ENCODE peak calls at places on chromosome 12, in nine cellular contexts. O is A549; K is tibial nerve; U is dorsolateral prefrontal cortex; J is effector memory CD4-positive, alpha-beta T cell; P is ascending aorta; W is body of pancreas; S is substantia nigra; G is psoas muscle. L is an unnamed sample.
A peak's percentile ranks its signal among the peaks of the same experiment; 100 is the strongest.

GRCh38 chr12:111546758-111547383 is 52.2 kb downstream of the ATXN2 start:
- DNase-seq in O (no peak), K (no peak), U (no peak), J (no peak), P (no peak), W (no peak), S (no peak), G (no peak), L (no peak)

GRCh38 chr12:85865905-85866304 is 8.2 kb upstream of the NTS start:
- DNase-seq in O (no peak), K (no peak), U (no peak), J (no peak), P (no peak), W (no peak), S (no peak), G (no peak), L (no peak)

GRCh38 chr12:57619434-57620244 is 8.4 kb downstream of the ARHGEF25 start:
- DNase-seq in O (no peak), K (no peak), U (no peak), J (no peak), P (no peak), W (no peak), S (no peak), G (no peak), L (no peak)

GRCh38 chr12:1457901-1458300 is 136.5 kb downstream of the FBXL14 start:
- DNase-seq in O (no peak), K (no peak), U (no peak), J (no peak), P (peak; percentile 90), W (no peak), S (no peak), G (peak; percentile 34), L (no peak)

GRCh38 chr12:1217191-1217949 is 226.3 kb downstream of the ERC1 start:
- DNase-seq in O (peak; percentile 31), K (no peak), U (no peak), J (no peak), P (no peak), W (no peak), S (no peak), G (no peak), L (peak; percentile 64)

GRCh38 chr12:104360988-104361707 is 57.6 kb downstream of the EID3 start:
- DNase-seq in O (peak; percentile 60), K (no peak), U (no peak), J (no peak), P (no peak), W (peak; percentile 13), S (no peak), G (no peak), L (no peak)

GRCh38 chr12:57089259-57090245 is 638 bp downstream of the NAB2 start:
- DNase-seq in O (no peak), K (peak; percentile 62), U (no peak), J (peak; percentile 32), P (peak; percentile 85), W (peak; percentile 73), S (no peak), G (peak; percentile 77), L (no peak)

GRCh38 chr12:4307593-4308333 is 13.2 kb upstream of the TIGAR start:
- DNase-seq in O (peak; percentile 87), K (peak; percentile 43), U (peak; percentile 63), J (no peak), P (peak; percentile 78), W (peak; percentile 83), S (no peak), G (peak; percentile 56), L (peak; percentile 95)

GRCh38 chr12:53048780-53049401 is 974 bp upstream of the TNS2 start:
- DNase-seq in O (peak; percentile 49), K (no peak), U (no peak), J (no peak), P (peak; percentile 85), W (peak; percentile 70), S (no peak), G (peak; percentile 81), L (no peak)

GRCh38 chr12:89559753-89560152 is 33.9 kb upstream of the POC1B start:
- DNase-seq in O (no peak), K (no peak), U (no peak), J (no peak), P (no peak), W (no peak), S (no peak), G (no peak), L (no peak)

DNA sequence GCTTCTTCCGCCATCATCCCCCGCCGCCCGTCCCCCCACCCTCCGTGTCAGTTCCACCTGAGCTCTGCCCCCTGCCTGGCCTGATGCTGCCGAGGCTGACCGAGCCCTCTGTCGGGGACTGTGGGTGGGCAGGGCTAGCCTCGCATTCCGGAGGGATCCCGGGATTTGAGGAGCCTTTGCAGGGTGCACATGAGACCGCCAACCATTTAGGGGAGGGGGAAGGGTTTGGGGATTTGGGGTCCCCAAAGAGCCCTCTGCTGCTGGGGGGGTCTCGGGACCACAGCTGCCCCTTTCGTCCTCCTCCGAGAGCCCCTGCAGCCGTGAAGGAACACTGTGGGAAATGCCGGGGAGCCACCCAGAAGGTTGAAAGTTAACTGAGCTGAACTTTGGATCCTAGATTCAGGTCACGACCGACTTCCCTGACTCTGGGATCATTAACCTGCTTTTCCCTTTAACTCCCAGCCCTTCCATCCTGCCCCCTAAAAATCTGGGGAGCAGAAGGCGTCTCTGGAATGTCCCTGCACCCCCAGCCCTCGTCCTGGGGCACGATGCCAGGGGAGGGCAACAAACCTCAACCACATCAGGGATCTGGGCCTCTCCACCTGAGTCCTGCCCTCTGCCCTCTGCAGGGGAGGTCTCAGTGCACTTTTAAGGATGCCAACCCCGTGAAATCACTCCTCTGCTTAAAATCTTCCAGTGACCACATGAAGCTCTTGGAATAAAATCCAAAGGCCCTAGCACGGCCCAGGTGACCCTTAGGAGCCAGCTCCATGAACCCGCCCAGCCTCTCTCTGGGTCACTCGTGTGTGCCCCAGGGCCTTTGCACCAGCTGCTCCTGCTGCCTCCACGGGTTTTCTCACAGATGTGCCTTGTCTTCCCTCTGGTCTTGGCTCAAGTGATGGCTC is 94.9 kb downstream of the RFLNA start:
- DNase-seq in O (peak; percentile 62), K (no peak), U (no peak), J (no peak), P (no peak), W (no peak), S (no peak), G (no peak), L (no peak)
- H3K27ac ChIP-seq in O (peak overlapping the region; percentile 100), K (peak overlapping the region; percentile 91), U (peak overlapping the region; percentile 91), J (no peak overlapping the region), P (peak overlapping the region; percentile 94), W (peak overlapping the region; percentile 90), S (peak overlapping the region; percentile 89), G (peak overlapping the region; percentile 96), L (peak overlapping the region; percentile 88)

GRCh38 chr12:118375348-118375747 is 1.0 kb upstream of the SUDS3 start:
- DNase-seq in O (no peak), K (no peak), U (no peak), J (no peak), P (no peak), W (no peak), S (no peak), G (no peak), L (no peak)

GRCh38 chr12:118374909-118375308 is 1.4 kb upstream of the SUDS3 start:
- DNase-seq in O (no peak), K (no peak), U (no peak), J (no peak), P (no peak), W (no peak), S (no peak), G (no peak), L (no peak)

GRCh38 chr12:118377005-118377890 is 893 bp downstream of the SUDS3 start:
- DNase-seq in O (no peak), K (no peak), U (no peak), J (no peak), P (no peak), W (no peak), S (no peak), G (no peak), L (no peak)

GRCh38 chr12:118376089-118377004 is at the start of gene SUDS3:
- DNase-seq in O (peak; percentile 84), K (peak; percentile 94), U (peak; percentile 95), J (peak; percentile 88), P (peak; percentile 96), W (peak; percentile 92), S (peak; percentile 76), G (peak; percentile 92), L (peak; percentile 8)

DNA sequence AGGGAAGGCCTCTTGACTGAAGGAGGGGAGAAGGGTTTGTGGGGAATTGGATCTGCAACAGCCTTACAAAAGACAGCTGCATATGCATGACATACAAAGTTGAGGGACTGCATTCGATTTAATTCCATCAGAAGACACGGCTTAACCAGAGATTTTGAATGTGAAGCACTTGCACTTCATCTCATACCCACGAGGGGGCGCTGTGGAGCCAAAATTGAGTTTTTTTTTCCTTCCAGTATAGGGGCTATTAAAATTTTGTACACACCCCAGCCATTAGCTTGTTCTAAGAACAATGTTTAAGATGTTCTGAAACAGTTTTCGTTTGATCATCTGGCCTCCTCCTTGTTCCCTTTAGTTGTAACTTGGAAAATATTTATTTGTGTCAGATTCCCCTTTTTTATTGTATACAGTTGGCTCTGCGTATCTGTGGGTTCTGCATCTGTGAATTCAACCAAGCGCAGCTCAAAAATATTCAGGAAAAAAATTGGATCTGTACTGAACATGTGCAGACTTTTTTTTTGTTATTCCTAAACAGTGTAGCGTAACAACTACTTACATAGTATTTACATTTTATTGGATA is 1.6 kb downstream of the SUDS3 start:
- DNase-seq in O (peak; percentile 58), K (peak; percentile 42), U (peak; percentile 65), J (peak; percentile 64), P (peak; percentile 80), W (peak; percentile 51), S (peak; percentile 8), G (peak; percentile 56), L (no peak)
- H3K27ac ChIP-seq in O (peak overlapping the region; percentile 96), K (peak overlapping the region; percentile 97), U (peak overlapping the region; percentile 99), J (peak overlapping the region; percentile 94), P (no peak overlapping the region), W (no peak overlapping the region), S (peak overlapping the region; percentile 24), G (peak overlapping the region; percentile 96), L (peak overlapping the region; percentile 77)

DNA sequence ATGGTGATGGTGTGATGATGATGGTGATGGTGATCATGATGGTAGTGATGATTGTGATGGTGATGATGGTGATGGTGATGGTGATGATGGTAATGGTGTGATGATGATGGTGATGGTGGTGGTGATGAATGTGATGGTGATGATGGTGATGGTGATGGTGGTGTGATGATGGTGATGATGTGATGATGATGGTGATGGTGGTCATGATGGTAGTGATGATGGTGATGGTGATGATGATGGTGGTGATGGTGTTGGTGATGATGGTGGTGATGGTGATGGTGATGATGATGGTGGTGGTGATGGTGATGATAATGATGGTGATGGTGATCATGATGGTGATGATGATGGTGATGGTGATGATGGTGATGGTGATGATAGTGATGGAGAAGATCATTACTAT is 120.3 kb downstream of the ZNF664 start:
- DNase-seq in O (no peak), K (no peak), U (no peak), J (no peak), P (no peak), W (no peak), S (no peak), G (no peak), L (no peak)
- H3K27ac ChIP-seq in O (no peak overlapping the region), K (no peak overlapping the region), U (no peak overlapping the region), J (no peak overlapping the region), P (no peak overlapping the region), W (no peak overlapping the region), S (no peak overlapping the region), G (no peak overlapping the region), L (no peak overlapping the region)

DNA sequence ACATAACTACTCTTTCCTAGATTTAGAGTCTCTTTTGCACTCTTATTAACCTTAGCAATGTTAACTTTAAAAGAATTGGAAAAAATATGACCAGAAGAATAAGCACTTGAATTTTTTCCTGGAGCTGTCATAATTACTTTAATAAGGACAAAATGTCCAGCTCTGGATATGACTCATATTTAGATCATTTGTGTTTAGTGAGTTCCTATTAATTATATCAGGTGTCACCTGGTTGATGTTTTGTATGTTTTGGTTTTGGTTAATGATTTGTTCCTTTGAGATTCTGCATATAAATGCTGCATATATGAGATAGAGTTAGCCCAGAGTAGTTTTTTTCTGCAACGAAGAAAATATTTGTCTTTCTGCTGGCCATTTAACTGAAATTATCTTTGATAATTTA is 5.1 kb downstream of the CLECL1 start:
- DNase-seq in O (no peak), K (no peak), U (no peak), J (no peak), P (no peak), W (no peak), S (no peak), G (no peak), L (no peak)
- H3K27ac ChIP-seq in O (no peak overlapping the region), K (no peak overlapping the region), U (no peak overlapping the region), J (no peak overlapping the region), P (no peak overlapping the region), W (no peak overlapping the region), S (no peak overlapping the region), G (no peak overlapping the region), L (no peak overlapping the region)